ENCODE peak calls at places on chromosomes 6 and 20, in six cellular contexts. One of them, this sample, is unnamed.

GRCh38 chr6:55868910-55869479 is 6.4 kb downstream of the BMP5 start:
- DNase-seq in activated CD8-positive, alpha-beta memory T cell treated with anti-CD3 and anti-CD28 coated beads for 48 hours: no peak
- DNase-seq in GM13976: peak; percentile 16
- DNase-seq in AG10803: no peak
- DNase-seq in GM23248: no peak
- DNase-seq in kidney glomerular epithelial cell: peak; percentile 90
- DNase-seq in this sample: peak; percentile 14

GRCh38 chr6:37580164-37580955 is 80.7 kb upstream of the CCDC167 start:
- DNase-seq in activated CD8-positive, alpha-beta memory T cell treated with anti-CD3 and anti-CD28 coated beads for 48 hours: no peak
- DNase-seq in GM13976: no peak
- DNase-seq in AG10803: no peak
- DNase-seq in GM23248: peak; percentile 25
- DNase-seq in kidney glomerular epithelial cell: no peak
- DNase-seq in this sample: no peak

GRCh38 chr6:165799736-165800135 is 136.7 kb upstream of the PDE10A start:
- DNase-seq in activated CD8-positive, alpha-beta memory T cell treated with anti-CD3 and anti-CD28 coated beads for 48 hours: no peak
- DNase-seq in GM13976: no peak
- DNase-seq in AG10803: no peak
- DNase-seq in GM23248: peak; percentile 37
- DNase-seq in kidney glomerular epithelial cell: no peak
- DNase-seq in this sample: no peak

GRCh38 chr20:57838670-57839142 is 128.9 kb upstream of the PMEPA1 start:
- DNase-seq in activated CD8-positive, alpha-beta memory T cell treated with anti-CD3 and anti-CD28 coated beads for 48 hours: no peak
- DNase-seq in GM13976: no peak
- DNase-seq in AG10803: peak; percentile 87
- DNase-seq in GM23248: no peak
- DNase-seq in kidney glomerular epithelial cell: no peak
- DNase-seq in this sample: no peak

GRCh38 chr6:150606258-150607043 is 6.8 kb downstream of the PLEKHG1 start:
- DNase-seq in activated CD8-positive, alpha-beta memory T cell treated with anti-CD3 and anti-CD28 coated beads for 48 hours: no peak
- DNase-seq in GM13976: no peak
- DNase-seq in AG10803: no peak
- DNase-seq in GM23248: no peak
- DNase-seq in kidney glomerular epithelial cell: no peak
- DNase-seq in this sample: no peak

GRCh38 chr6:105324386-105325000 is 78.4 kb downstream of the PREP start:
- DNase-seq in activated CD8-positive, alpha-beta memory T cell treated with anti-CD3 and anti-CD28 coated beads for 48 hours: no peak
- DNase-seq in GM13976: no peak
- DNase-seq in AG10803: peak; percentile 31
- DNase-seq in GM23248: peak; percentile 53
- DNase-seq in kidney glomerular epithelial cell: peak; percentile 14
- DNase-seq in this sample: peak; percentile 34

GRCh38 chr20:47612670-47613069 is 111.0 kb downstream of the NCOA3 start:
- DNase-seq in activated CD8-positive, alpha-beta memory T cell treated with anti-CD3 and anti-CD28 coated beads for 48 hours: no peak
- DNase-seq in GM13976: no peak
- DNase-seq in AG10803: no peak
- DNase-seq in GM23248: no peak
- DNase-seq in kidney glomerular epithelial cell: no peak
- DNase-seq in this sample: no peak

GRCh38 chr6:152948150-152948768 is 34.6 kb downstream of the FBXO5 start:
- DNase-seq in activated CD8-positive, alpha-beta memory T cell treated with anti-CD3 and anti-CD28 coated beads for 48 hours: no peak
- DNase-seq in GM13976: peak; percentile 49
- DNase-seq in AG10803: peak; percentile 48
- DNase-seq in GM23248: peak; percentile 68
- DNase-seq in kidney glomerular epithelial cell: peak; percentile 25
- DNase-seq in this sample: peak; percentile 47

GRCh38 chr20:37729909-37730308 is 36.1 kb downstream of the CTNNBL1 start:
- DNase-seq in activated CD8-positive, alpha-beta memory T cell treated with anti-CD3 and anti-CD28 coated beads for 48 hours: no peak
- DNase-seq in GM13976: no peak
- DNase-seq in AG10803: peak; percentile 28
- DNase-seq in GM23248: peak; percentile 26
- DNase-seq in kidney glomerular epithelial cell: peak; percentile 1
- DNase-seq in this sample: peak; percentile 27

GRCh38 chr6:149094156-149094555 is 223.4 kb upstream of the TAB2 start:
- DNase-seq in activated CD8-positive, alpha-beta memory T cell treated with anti-CD3 and anti-CD28 coated beads for 48 hours: no peak
- DNase-seq in GM13976: no peak
- DNase-seq in AG10803: peak; percentile 5
- DNase-seq in GM23248: peak; percentile 27
- DNase-seq in kidney glomerular epithelial cell: peak; percentile 51
- DNase-seq in this sample: peak; percentile 17

GRCh38 chr6:16249971-16250370 is 11.6 kb downstream of the GMPR start:
- DNase-seq in activated CD8-positive, alpha-beta memory T cell treated with anti-CD3 and anti-CD28 coated beads for 48 hours: no peak
- DNase-seq in GM13976: no peak
- DNase-seq in AG10803: no peak
- DNase-seq in GM23248: no peak
- DNase-seq in kidney glomerular epithelial cell: no peak
- DNase-seq in this sample: no peak

This sample was measured in bronchial epithelial cell.